ENCODE peak calls at places on chromosomes 3 and 15, in seven cellular contexts. One of them, this sample, is unnamed.

GRCh38 chr15:31247404-31247803 is 79.2 kb upstream of the KLF13 start:
- DNase-seq in tibial artery: no peak
- DNase-seq in A549: no peak
- DNase-seq in GM23338: peak
- DNase-seq in body of pancreas: no peak
- DNase-seq in HL-60: no peak
- DNase-seq in NB4: no peak
- DNase-seq in this sample: no peak

GRCh38 chr15:90035095-90035834 is 34.1 kb downstream of the ZNF710 start:
- DNase-seq in tibial artery: peak
- DNase-seq in A549: peak
- DNase-seq in GM23338: no peak
- DNase-seq in body of pancreas: peak
- DNase-seq in HL-60: peak
- DNase-seq in NB4: peak
- DNase-seq in this sample: no peak

GRCh38 chr3:65144791-65145355 is 457.1 kb upstream of the ADAMTS9 start:
- DNase-seq in tibial artery: no peak
- DNase-seq in A549: no peak
- DNase-seq in GM23338: no peak
- DNase-seq in body of pancreas: no peak
- DNase-seq in HL-60: no peak
- DNase-seq in NB4: no peak
- DNase-seq in this sample: no peak

GRCh38 chr3:151901282-151901945 is 28.0 kb downstream of the SUCNR1 start:
- DNase-seq in tibial artery: no peak
- DNase-seq in A549: no peak
- DNase-seq in GM23338: no peak
- DNase-seq in body of pancreas: no peak
- DNase-seq in HL-60: no peak
- DNase-seq in NB4: peak
- DNase-seq in this sample: no peak

GRCh38 chr3:193490989-193491388 is 63.7 kb downstream of the ATP13A4 start:
- DNase-seq in tibial artery: no peak
- DNase-seq in A549: no peak
- DNase-seq in GM23338: no peak
- DNase-seq in body of pancreas: no peak
- DNase-seq in HL-60: no peak
- DNase-seq in NB4: no peak
- DNase-seq in this sample: no peak

GRCh38 chr3:122678496-122678895 is 2.1 kb upstream of the PARP14 start:
- DNase-seq in tibial artery: no peak
- DNase-seq in A549: no peak
- DNase-seq in GM23338: no peak
- DNase-seq in body of pancreas: no peak
- DNase-seq in HL-60: no peak
- DNase-seq in NB4: peak
- DNase-seq in this sample: no peak

GRCh38 chr3:8554725-8555621 is 53.4 kb downstream of the LMCD1 start:
- DNase-seq in tibial artery: peak
- DNase-seq in A549: no peak
- DNase-seq in GM23338: peak
- DNase-seq in body of pancreas: peak
- DNase-seq in HL-60: no peak
- DNase-seq in NB4: no peak
- DNase-seq in this sample: no peak

GRCh38 chr15:93771429-93772020 is 459.8 kb upstream of the MCTP2 start:
- DNase-seq in tibial artery: no peak
- DNase-seq in A549: no peak
- DNase-seq in GM23338: no peak
- DNase-seq in body of pancreas: no peak
- DNase-seq in HL-60: no peak
- DNase-seq in NB4: no peak
- DNase-seq in this sample: no peak

GRCh38 chr3:53346514-53346913 is 829 bp downstream of the DCP1A start:
- DNase-seq in tibial artery: no peak
- DNase-seq in A549: no peak
- DNase-seq in GM23338: peak
- DNase-seq in body of pancreas: no peak
- DNase-seq in HL-60: no peak
- DNase-seq in NB4: peak
- DNase-seq in this sample: no peak

GRCh38 chr3:43621406-43621973 is 321 bp downstream of the ANO10 start:
- DNase-seq in tibial artery: no peak
- DNase-seq in A549: no peak
- DNase-seq in GM23338: no peak
- DNase-seq in body of pancreas: peak
- DNase-seq in HL-60: no peak
- DNase-seq in NB4: no peak
- DNase-seq in this sample: no peak

GRCh38 chr3:39064646-39065045 is 12.8 kb downstream of the WDR48 start:
- DNase-seq in tibial artery: no peak
- DNase-seq in A549: no peak
- DNase-seq in GM23338: no peak
- DNase-seq in body of pancreas: no peak
- DNase-seq in HL-60: no peak
- DNase-seq in NB4: no peak
- DNase-seq in this sample: no peak

GRCh38 chr3:52076900-52077299 is 20.5 kb upstream of the DUSP7 start:
- DNase-seq in tibial artery: no peak
- DNase-seq in A549: no peak
- DNase-seq in GM23338: no peak
- DNase-seq in body of pancreas: no peak
- DNase-seq in HL-60: no peak
- DNase-seq in NB4: no peak
- DNase-seq in this sample: no peak

GRCh38 chr3:125602752-125603649 is 7.7 kb upstream of the OSBPL11 start:
- DNase-seq in tibial artery: no peak
- DNase-seq in A549: no peak
- DNase-seq in GM23338: no peak
- DNase-seq in body of pancreas: peak
- DNase-seq in HL-60: no peak
- DNase-seq in NB4: no peak
- DNase-seq in this sample: no peak

GRCh38 chr3:50242778-50243551 is 7.0 kb downstream of the GNAI2 start:
- DNase-seq in tibial artery: peak
- DNase-seq in A549: no peak
- DNase-seq in GM23338: peak
- DNase-seq in body of pancreas: no peak
- DNase-seq in HL-60: peak
- DNase-seq in NB4: peak
- DNase-seq in this sample: no peak

GRCh38 chr3:37737134-37737533 is 124.5 kb upstream of the CTDSPL start:
- DNase-seq in tibial artery: no peak
- DNase-seq in A549: no peak
- DNase-seq in GM23338: no peak
- DNase-seq in body of pancreas: no peak
- DNase-seq in HL-60: no peak
- DNase-seq in NB4: no peak
- DNase-seq in this sample: no peak

GRCh38 chr3:10743366-10744097 is 72.5 kb upstream of the SLC6A11 start:
- DNase-seq in tibial artery: no peak
- DNase-seq in A549: no peak
- DNase-seq in GM23338: no peak
- DNase-seq in body of pancreas: no peak
- DNase-seq in HL-60: no peak
- DNase-seq in NB4: no peak
- DNase-seq in this sample: no peak

GRCh38 chr3:10742031-10742671 is 73.9 kb upstream of the SLC6A11 start:
- DNase-seq in tibial artery: no peak
- DNase-seq in A549: no peak
- DNase-seq in GM23338: no peak
- DNase-seq in body of pancreas: no peak
- DNase-seq in HL-60: no peak
- DNase-seq in NB4: no peak
- DNase-seq in this sample: no peak

GRCh38 chr3:10740954-10741353 is 75.1 kb upstream of the SLC6A11 start:
- DNase-seq in tibial artery: no peak
- DNase-seq in A549: no peak
- DNase-seq in GM23338: no peak
- DNase-seq in body of pancreas: no peak
- DNase-seq in HL-60: no peak
- DNase-seq in NB4: no peak
- DNase-seq in this sample: no peak

GRCh38 chr3:10737785-10738184 is 78.2 kb upstream of the SLC6A11 start:
- DNase-seq in tibial artery: no peak
- DNase-seq in A549: no peak
- DNase-seq in GM23338: no peak
- DNase-seq in body of pancreas: no peak
- DNase-seq in HL-60: no peak
- DNase-seq in NB4: no peak
- DNase-seq in this sample: no peak

DNA sequence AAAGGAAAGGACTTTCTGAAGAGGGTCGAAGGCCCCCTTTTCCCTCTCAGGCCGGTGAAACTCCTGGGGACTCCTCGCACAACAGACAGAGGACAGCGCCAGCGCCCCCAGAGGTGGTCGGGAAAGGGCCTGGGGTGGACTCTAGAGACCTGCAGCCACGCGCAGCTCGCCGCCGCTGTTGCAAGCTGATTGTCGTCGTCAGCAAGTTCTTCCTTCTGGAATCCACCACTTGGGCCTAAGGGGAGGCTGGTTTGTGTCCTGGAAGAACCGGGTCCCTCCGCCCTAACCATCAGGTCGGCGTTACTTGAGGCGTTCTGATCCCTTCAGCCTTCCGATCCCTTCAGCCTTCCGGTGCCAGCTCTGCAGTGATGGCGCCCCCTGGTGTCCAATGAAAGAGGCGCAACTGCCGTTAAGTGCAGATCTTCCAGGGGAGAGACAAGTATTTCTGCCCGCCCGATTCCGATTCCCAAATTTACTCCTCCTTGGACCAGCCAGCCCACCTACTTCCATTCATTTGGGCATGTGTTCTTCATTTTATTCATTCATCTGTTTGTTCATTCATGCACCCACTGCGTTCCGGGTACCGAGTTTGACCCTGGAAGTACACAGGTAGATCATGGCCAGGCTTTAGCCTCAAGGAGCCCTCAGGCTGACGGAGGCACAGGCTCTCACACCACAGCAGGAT is 77.2 kb upstream of the SLC6A11 start:
- DNase-seq in tibial artery: peak
- DNase-seq in A549: peak
- DNase-seq in GM23338: peak
- DNase-seq in body of pancreas: peak
- DNase-seq in HL-60: peak
- DNase-seq in NB4: peak
- DNase-seq in this sample: peak
- H3K4me3 ChIP-seq in tibial artery: no peak
- H3K4me3 ChIP-seq in A549: peak
- H3K4me3 ChIP-seq in GM23338: peak
- H3K4me3 ChIP-seq in body of pancreas: no peak
- H3K4me3 ChIP-seq in HL-60: peak
- H3K4me3 ChIP-seq in NB4: no peak
- H3K4me3 ChIP-seq in this sample: no peak

DNA sequence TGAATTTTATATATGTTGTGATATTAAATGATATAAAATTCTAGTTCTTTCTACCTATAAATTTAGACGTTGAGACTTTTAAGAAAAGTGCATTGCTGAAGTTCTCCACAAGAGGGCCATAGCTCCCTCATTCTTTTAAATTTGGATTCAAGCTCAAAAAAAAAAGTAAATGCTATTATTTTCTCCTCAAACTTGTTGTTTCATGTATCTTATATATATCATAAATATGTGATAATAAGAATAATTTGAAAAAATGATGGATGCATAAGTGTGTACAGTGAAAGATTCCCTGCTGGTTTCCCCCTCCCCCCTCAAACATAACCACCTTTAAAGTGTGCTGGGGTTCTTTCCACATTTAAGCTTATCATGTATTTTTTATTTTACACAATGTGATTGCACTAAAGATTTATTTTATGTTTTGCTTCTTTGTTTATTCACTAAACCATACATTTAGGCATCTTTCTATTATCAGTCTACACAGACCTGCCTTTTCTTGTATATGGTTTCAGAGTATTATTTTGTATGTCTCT is 769.4 kb upstream of the GOLIM4 start:
- DNase-seq in tibial artery: no peak
- DNase-seq in A549: no peak
- DNase-seq in GM23338: peak
- DNase-seq in body of pancreas: no peak
- DNase-seq in HL-60: no peak
- DNase-seq in NB4: peak
- DNase-seq in this sample: no peak
- TF ChIP-seq CTCF in tibial artery: peak
- TF ChIP-seq CTCF in A549: peak
- TF ChIP-seq CTCF in GM23338: peak
- TF ChIP-seq CTCF in body of pancreas: peak
- TF ChIP-seq CTCF in HL-60: peak
- TF ChIP-seq CTCF in NB4: peak
- TF ChIP-seq CTCF in this sample: peak

DNA sequence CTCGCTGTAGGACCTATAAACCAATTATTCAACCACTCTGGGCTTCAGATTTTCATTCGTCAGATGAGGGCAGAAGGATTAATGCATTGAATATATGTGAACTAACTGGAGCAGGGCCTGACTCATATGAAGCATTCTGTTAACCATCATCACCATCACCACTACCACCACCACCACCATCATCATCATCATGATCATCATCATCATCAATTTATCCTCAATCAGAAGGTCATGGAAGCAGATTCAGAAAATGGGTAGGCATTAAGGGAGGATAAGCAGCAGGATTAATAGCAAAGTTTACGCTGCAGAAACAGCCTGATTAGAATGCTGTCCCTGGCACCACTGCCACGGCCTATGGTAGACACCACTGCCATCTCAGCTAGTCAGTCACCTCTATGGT is 407.5 kb upstream of the THBS1 start:
- DNase-seq in tibial artery: no peak
- DNase-seq in A549: no peak
- DNase-seq in GM23338: no peak
- DNase-seq in body of pancreas: no peak
- DNase-seq in HL-60: no peak
- DNase-seq in NB4: no peak
- DNase-seq in this sample: no peak
- H3K4me3 ChIP-seq in tibial artery: no peak
- H3K4me3 ChIP-seq in A549: no peak
- H3K4me3 ChIP-seq in GM23338: no peak
- H3K4me3 ChIP-seq in body of pancreas: no peak
- H3K4me3 ChIP-seq in HL-60: no peak
- H3K4me3 ChIP-seq in NB4: no peak
- H3K4me3 ChIP-seq in this sample: no peak

DNA sequence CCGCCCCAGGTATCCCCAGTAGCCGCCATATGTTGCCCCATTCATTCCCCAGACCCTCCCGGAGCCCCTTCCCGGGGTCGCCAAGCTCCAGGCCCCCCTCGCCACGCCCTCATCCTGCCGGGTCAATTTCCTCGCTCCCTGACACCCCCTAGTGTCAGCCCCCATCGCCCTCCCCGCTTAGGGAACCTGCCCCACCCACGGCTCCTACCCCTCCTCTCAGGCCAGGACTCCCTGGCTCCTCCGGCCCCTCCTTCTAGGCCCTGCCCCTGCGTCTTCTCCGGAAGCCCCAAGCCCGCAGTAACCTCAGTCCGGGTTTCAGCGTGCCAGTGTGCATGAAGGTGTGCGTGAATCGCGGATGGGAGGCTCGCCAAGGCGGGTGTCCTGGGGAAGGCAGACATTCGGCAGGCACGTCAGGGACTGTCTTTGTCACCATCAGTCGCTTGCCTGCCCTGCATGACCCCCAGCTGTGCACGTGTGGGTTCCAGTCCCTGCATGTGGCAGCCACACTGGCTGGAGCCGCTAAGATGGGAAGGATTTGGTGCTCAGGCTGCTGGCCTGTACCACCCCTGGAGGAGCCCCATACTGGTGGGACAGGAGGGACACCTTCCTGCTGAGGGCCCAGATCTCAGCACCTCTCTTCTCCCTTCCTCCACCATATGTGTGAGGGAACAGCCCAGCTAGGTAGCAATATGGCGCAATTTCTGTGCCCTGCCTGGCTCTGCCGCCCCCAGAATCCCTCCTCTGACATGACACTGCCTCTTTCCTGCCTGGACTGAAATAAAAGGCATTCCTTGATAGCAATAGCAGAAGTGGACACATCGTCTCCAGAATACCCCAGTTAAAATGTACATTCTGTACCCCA is 704 bp downstream of the DISP2 start:
- DNase-seq in tibial artery: no peak
- DNase-seq in A549: no peak
- DNase-seq in GM23338: peak
- DNase-seq in body of pancreas: peak
- DNase-seq in HL-60: peak
- DNase-seq in NB4: peak
- DNase-seq in this sample: no peak
- TF ChIP-seq CTCF in tibial artery: no peak
- TF ChIP-seq CTCF in A549: no peak
- TF ChIP-seq CTCF in GM23338: no peak
- TF ChIP-seq CTCF in body of pancreas: no peak
- TF ChIP-seq CTCF in HL-60: no peak
- TF ChIP-seq CTCF in NB4: no peak
- TF ChIP-seq CTCF in this sample: peak